ENCODE peak calls at places on chromosome 10, in six cellular contexts. One of them, this sample, is unnamed.

GRCh38 chr10:31034041-31034918 is 2.6 kb upstream of the ZNF438 start:
- DNase-seq in heart left ventricle: no peak
- DNase-seq in cardiac muscle cell: no peak
- DNase-seq in effector memory CD4-positive, alpha-beta T cell: no peak
- DNase-seq in uterus: no peak
- DNase-seq in aorta: no peak
- DNase-seq in this sample: no peak

GRCh38 chr10:18700555-18700850 is 41.3 kb downstream of the ARL5B start:
- DNase-seq in cardiac muscle cell: no peak
- DNase-seq in aorta: no peak
- DNase-seq in heart left ventricle: no peak
- DNase-seq in uterus: no peak
- DNase-seq in effector memory CD4-positive, alpha-beta T cell: no peak
- DNase-seq in this sample: no peak

GRCh38 chr10:124997246-124997790 is 55.4 kb downstream of the ZRANB1 start:
- DNase-seq in heart left ventricle: no peak
- DNase-seq in effector memory CD4-positive, alpha-beta T cell: no peak
- DNase-seq in aorta: peak; percentile 33
- DNase-seq in uterus: no peak
- DNase-seq in cardiac muscle cell: no peak
- DNase-seq in this sample: no peak

GRCh38 chr10:127547997-127548396 is 1.1 kb upstream of the NPS start:
- DNase-seq in effector memory CD4-positive, alpha-beta T cell: no peak
- DNase-seq in cardiac muscle cell: no peak
- DNase-seq in heart left ventricle: no peak
- DNase-seq in uterus: no peak
- DNase-seq in aorta: no peak
- DNase-seq in this sample: no peak

GRCh38 chr10:24467605-24468004 is 256.1 kb downstream of the ARHGAP21 start:
- DNase-seq in aorta: no peak
- DNase-seq in uterus: no peak
- DNase-seq in cardiac muscle cell: no peak
- DNase-seq in heart left ventricle: no peak
- DNase-seq in effector memory CD4-positive, alpha-beta T cell: no peak
- DNase-seq in this sample: no peak

GRCh38 chr10:71832967-71833366 is 18.1 kb downstream of the PSAP start:
- DNase-seq in cardiac muscle cell: no peak
- DNase-seq in effector memory CD4-positive, alpha-beta T cell: no peak
- DNase-seq in aorta: no peak
- DNase-seq in heart left ventricle: no peak
- DNase-seq in uterus: no peak
- DNase-seq in this sample: no peak

GRCh38 chr10:98460837-98461499 is 14.2 kb upstream of the HPS1 start:
- DNase-seq in uterus: peak; percentile 56
- DNase-seq in heart left ventricle: peak; percentile 59
- DNase-seq in cardiac muscle cell: peak; percentile 59
- DNase-seq in effector memory CD4-positive, alpha-beta T cell: no peak
- DNase-seq in aorta: peak; percentile 63
- DNase-seq in this sample: peak; percentile 76

GRCh38 chr10:79223346-79224048 is 123.8 kb upstream of the PPIF start:
- DNase-seq in uterus: peak; percentile 85
- DNase-seq in cardiac muscle cell: peak; percentile 97
- DNase-seq in effector memory CD4-positive, alpha-beta T cell: no peak
- DNase-seq in aorta: no peak
- DNase-seq in heart left ventricle: peak; percentile 80
- DNase-seq in this sample: no peak

GRCh38 chr10:22505923-22506685 is 160.8 kb downstream of the SPAG6 start:
- DNase-seq in aorta: no peak
- DNase-seq in cardiac muscle cell: no peak
- DNase-seq in effector memory CD4-positive, alpha-beta T cell: no peak
- DNase-seq in uterus: no peak
- DNase-seq in heart left ventricle: no peak
- DNase-seq in this sample: peak; percentile 56

GRCh38 chr10:63217120-63217605 is 84.0 kb downstream of the NRBF2 start:
- DNase-seq in cardiac muscle cell: peak; percentile 68
- DNase-seq in effector memory CD4-positive, alpha-beta T cell: no peak
- DNase-seq in heart left ventricle: no peak
- DNase-seq in uterus: no peak
- DNase-seq in aorta: no peak
- DNase-seq in this sample: no peak

GRCh38 chr10:22244001-22244400 is 26.2 kb upstream of the EBLN1 start:
- DNase-seq in heart left ventricle: no peak
- DNase-seq in aorta: no peak
- DNase-seq in cardiac muscle cell: no peak
- DNase-seq in effector memory CD4-positive, alpha-beta T cell: no peak
- DNase-seq in uterus: no peak
- DNase-seq in this sample: no peak

GRCh38 chr10:132337019-132337418 is 5.0 kb downstream of the LRRC27 start:
- DNase-seq in effector memory CD4-positive, alpha-beta T cell: no peak
- DNase-seq in heart left ventricle: no peak
- DNase-seq in aorta: no peak
- DNase-seq in cardiac muscle cell: no peak
- DNase-seq in uterus: no peak
- DNase-seq in this sample: no peak

GRCh38 chr10:58512470-58513188 is at the start of gene BICC1:
- DNase-seq in heart left ventricle: peak; percentile 47
- DNase-seq in uterus: peak; percentile 66
- DNase-seq in cardiac muscle cell: peak; percentile 83
- DNase-seq in effector memory CD4-positive, alpha-beta T cell: no peak
- DNase-seq in aorta: peak; percentile 62
- DNase-seq in this sample: peak; percentile 50

GRCh38 chr10:120110196-120110595 is 217.7 kb downstream of the SEC23IP start:
- DNase-seq in uterus: no peak
- DNase-seq in cardiac muscle cell: no peak
- DNase-seq in heart left ventricle: no peak
- DNase-seq in aorta: no peak
- DNase-seq in effector memory CD4-positive, alpha-beta T cell: no peak
- DNase-seq in this sample: no peak

GRCh38 chr10:14742815-14743214 is 31.9 kb downstream of the FAM107B start:
- DNase-seq in cardiac muscle cell: no peak
- DNase-seq in effector memory CD4-positive, alpha-beta T cell: no peak
- DNase-seq in uterus: no peak
- DNase-seq in aorta: no peak
- DNase-seq in heart left ventricle: no peak
- DNase-seq in this sample: no peak

GRCh38 chr10:33617381-33617780 is 282.9 kb upstream of the NRP1 start:
- DNase-seq in uterus: no peak
- DNase-seq in cardiac muscle cell: peak; percentile 49
- DNase-seq in aorta: no peak
- DNase-seq in heart left ventricle: no peak
- DNase-seq in effector memory CD4-positive, alpha-beta T cell: no peak
- DNase-seq in this sample: no peak

GRCh38 chr10:32388258-32389027 is 41.5 kb upstream of the EPC1 start:
- DNase-seq in heart left ventricle: no peak
- DNase-seq in cardiac muscle cell: no peak
- DNase-seq in aorta: no peak
- DNase-seq in effector memory CD4-positive, alpha-beta T cell: no peak
- DNase-seq in uterus: no peak
- DNase-seq in this sample: no peak

GRCh38 chr10:47403401-47404318 is 19.6 kb upstream of the ZNF488 start:
- DNase-seq in aorta: no peak
- DNase-seq in heart left ventricle: peak; percentile 18
- DNase-seq in effector memory CD4-positive, alpha-beta T cell: no peak
- DNase-seq in cardiac muscle cell: peak; percentile 47
- DNase-seq in uterus: peak; percentile 8
- DNase-seq in this sample: no peak

GRCh38 chr10:47401210-47401609 is 17.1 kb upstream of the ZNF488 start:
- DNase-seq in aorta: no peak
- DNase-seq in cardiac muscle cell: no peak
- DNase-seq in heart left ventricle: peak; percentile 8
- DNase-seq in uterus: peak; percentile 2
- DNase-seq in effector memory CD4-positive, alpha-beta T cell: no peak
- DNase-seq in this sample: peak; percentile 27

GRCh38 chr10:47400786-47401185 is 16.7 kb upstream of the ZNF488 start:
- DNase-seq in aorta: no peak
- DNase-seq in cardiac muscle cell: no peak
- DNase-seq in heart left ventricle: no peak
- DNase-seq in uterus: no peak
- DNase-seq in effector memory CD4-positive, alpha-beta T cell: no peak
- DNase-seq in this sample: no peak

GRCh38 chr10:47402681-47403301 is 18.7 kb upstream of the ZNF488 start:
- DNase-seq in effector memory CD4-positive, alpha-beta T cell: no peak
- DNase-seq in cardiac muscle cell: peak; percentile 16
- DNase-seq in heart left ventricle: peak; percentile 70
- DNase-seq in aorta: peak; percentile 73
- DNase-seq in uterus: peak; percentile 51
- DNase-seq in this sample: peak; percentile 47

DNA sequence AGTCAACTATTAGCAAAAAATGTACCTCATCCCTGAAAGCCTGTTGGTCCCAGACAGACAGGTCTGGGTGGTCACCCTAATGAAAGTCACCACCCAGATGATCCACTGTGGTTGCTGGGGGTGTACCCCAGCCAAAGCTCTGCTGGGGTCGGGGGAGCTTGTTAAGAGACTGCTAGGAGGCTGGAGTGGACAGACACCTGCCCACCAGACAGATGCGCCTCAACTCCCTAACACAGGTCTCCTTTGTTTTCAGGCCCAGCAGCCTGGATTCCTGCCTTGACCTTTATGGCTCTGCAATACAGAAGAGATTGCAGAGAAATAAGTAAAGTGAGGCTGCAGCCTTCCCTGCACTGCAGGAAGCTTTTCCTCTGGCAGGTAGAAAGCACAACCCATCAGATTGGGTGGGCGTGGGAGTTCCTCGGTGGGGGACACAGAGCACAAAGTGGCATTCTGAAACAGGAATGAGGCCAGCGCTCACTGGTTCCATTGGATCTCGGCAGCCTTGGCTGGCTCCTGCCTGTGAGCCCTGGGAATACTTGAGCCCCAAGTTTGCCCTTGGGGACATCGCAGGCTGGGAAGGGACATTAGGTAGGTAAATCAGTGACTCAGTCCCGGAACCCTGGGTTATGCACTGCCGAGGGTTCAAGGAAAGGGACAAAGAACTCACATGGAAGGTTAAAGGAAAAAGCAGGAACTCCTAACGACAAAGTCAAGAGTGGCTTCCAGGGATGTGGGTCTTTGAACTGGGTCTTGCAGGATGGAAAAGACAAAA is 18.0 kb upstream of the ZNF488 start:
- DNase-seq in aorta: no peak
- DNase-seq in uterus: peak; percentile 9
- DNase-seq in effector memory CD4-positive, alpha-beta T cell: no peak
- DNase-seq in heart left ventricle: peak; percentile 11
- DNase-seq in cardiac muscle cell: no peak
- DNase-seq in this sample: no peak
- H3K27ac ChIP-seq in aorta: no peak overlapping the region
- H3K27ac ChIP-seq in uterus: no peak overlapping the region
- H3K27ac ChIP-seq in effector memory CD4-positive, alpha-beta T cell: no peak overlapping the region
- H3K27ac ChIP-seq in heart left ventricle: no peak overlapping the region
- H3K27ac ChIP-seq in cardiac muscle cell: no peak overlapping the region
- H3K27ac ChIP-seq in this sample: no peak overlapping the region

GRCh38 chr10:7409045-7409731 is 1.6 kb downstream of the SFMBT2 start:
- DNase-seq in effector memory CD4-positive, alpha-beta T cell: no peak
- DNase-seq in heart left ventricle: peak; percentile 33
- DNase-seq in cardiac muscle cell: peak; percentile 25
- DNase-seq in aorta: no peak
- DNase-seq in uterus: peak; percentile 33
- DNase-seq in this sample: peak; percentile 47
- H3K27me3 ChIP-seq in effector memory CD4-positive, alpha-beta T cell: no peaks in the 10 kb centered on the region
- H3K27me3 ChIP-seq in heart left ventricle: no peaks in the 10 kb centered on the region
- H3K27me3 ChIP-seq in cardiac muscle cell: peaks cover 56% of the 10 kb centered on the region
- H3K27me3 ChIP-seq in aorta: no peaks in the 10 kb centered on the region
- H3K27me3 ChIP-seq in uterus: peaks cover 3% of the 10 kb centered on the region
- H3K27me3 ChIP-seq in this sample: no peaks in the 10 kb centered on the region

GRCh38 chr10:108785011-108785410 is 1138.3 kb downstream of the XPNPEP1 start:
- DNase-seq in aorta: no peak
- DNase-seq in uterus: no peak
- DNase-seq in heart left ventricle: no peak
- DNase-seq in effector memory CD4-positive, alpha-beta T cell: no peak
- DNase-seq in cardiac muscle cell: no peak
- DNase-seq in this sample: no peak
- H3K9me3 ChIP-seq in aorta: peaks cover 9% of the 10 kb centered on the region
- H3K9me3 ChIP-seq in uterus: peaks cover 5% of the 10 kb centered on the region
- H3K9me3 ChIP-seq in heart left ventricle: peaks cover 25% of the 10 kb centered on the region
- H3K9me3 ChIP-seq in effector memory CD4-positive, alpha-beta T cell: no peaks in the 10 kb centered on the region
- H3K9me3 ChIP-seq in cardiac muscle cell: no peaks in the 10 kb centered on the region
- H3K9me3 ChIP-seq in this sample: no peaks in the 10 kb centered on the region

DNA sequence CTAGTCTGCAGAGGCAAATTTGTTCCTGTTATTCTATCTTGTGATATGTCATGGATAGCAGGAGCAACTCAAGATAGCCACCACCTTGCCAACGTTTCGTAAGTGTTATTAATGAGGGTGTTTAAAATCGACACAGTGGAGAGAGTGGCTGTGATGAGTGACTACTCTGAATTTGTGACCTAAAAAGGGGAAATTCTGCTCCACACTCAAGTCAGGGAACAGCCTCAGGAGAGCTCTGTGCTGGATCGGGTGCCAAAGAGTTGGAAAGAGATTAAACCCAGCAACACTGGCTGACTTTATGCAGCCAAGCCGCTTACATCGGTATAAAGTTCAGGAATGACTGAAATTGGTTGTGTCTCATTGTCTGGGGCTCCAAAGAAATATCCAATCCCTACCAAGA is 9.5 kb downstream of the TACC2 start:
- DNase-seq in effector memory CD4-positive, alpha-beta T cell: no peak
- DNase-seq in cardiac muscle cell: peak; percentile 63
- DNase-seq in heart left ventricle: no peak
- DNase-seq in aorta: no peak
- DNase-seq in uterus: no peak
- DNase-seq in this sample: no peak
- H3K27ac ChIP-seq in effector memory CD4-positive, alpha-beta T cell: no peak overlapping the region
- H3K27ac ChIP-seq in cardiac muscle cell: peak overlapping the region; percentile 79
- H3K27ac ChIP-seq in heart left ventricle: peak overlapping the region; percentile 87
- H3K27ac ChIP-seq in aorta: peak overlapping the region; percentile 33
- H3K27ac ChIP-seq in uterus: no peak overlapping the region
- H3K27ac ChIP-seq in this sample: no peak overlapping the region

GRCh38 chr10:100568937-100569336 is 33.2 kb downstream of the HIF1AN start:
- DNase-seq in effector memory CD4-positive, alpha-beta T cell: no peak
- DNase-seq in aorta: no peak
- DNase-seq in cardiac muscle cell: no peak
- DNase-seq in uterus: no peak
- DNase-seq in heart left ventricle: no peak
- DNase-seq in this sample: peak; percentile 39
- H3K27me3 ChIP-seq in effector memory CD4-positive, alpha-beta T cell: peaks cover 19% of the 10 kb centered on the region
- H3K27me3 ChIP-seq in aorta: no peaks in the 10 kb centered on the region
- H3K27me3 ChIP-seq in cardiac muscle cell: peaks cover 26% of the 10 kb centered on the region
- H3K27me3 ChIP-seq in uterus: peaks cover 13% of the 10 kb centered on the region
- H3K27me3 ChIP-seq in heart left ventricle: peaks cover 90% of the 10 kb centered on the region
- H3K27me3 ChIP-seq in this sample: no peaks in the 10 kb centered on the region